ENCODE peak calls at places on chromosomes 7 and 10, in four cellular contexts. J is esophagus squamous epithelium, R is left ventricle myocardium inferior, X is sigmoid colon. V is an unnamed sample.

GRCh38 chr10:112565434-112566053 is 118.5 kb downstream of the VTI1A start:
- DNase-seq in J (no peak), R (no peak), X (no peak), V (peak)

GRCh38 chr7:74263399-74264120 is 9.4 kb upstream of the RFC2 start:
- DNase-seq in R (no peak), J (no peak), X (no peak), V (no peak)

GRCh38 chr7:87564290-87564963 is 36.3 kb downstream of the ABCB1 start:
- DNase-seq in R (no peak), X (no peak), J (no peak), V (peak)

GRCh38 chr10:96400465-96400864 is 41.7 kb upstream of the OPALIN start:
- DNase-seq in X (no peak), R (no peak), J (no peak), V (no peak)

GRCh38 chr7:31933481-31933880 is 136.7 kb downstream of the PDE1C start:
- DNase-seq in J (no peak), R (no peak), X (no peak), V (no peak)

GRCh38 chr7:76302299-76303056 is at the start of gene HSPB1:
- DNase-seq in J (peak), X (peak), R (peak), V (peak)

GRCh38 chr7:14457567-14458453 is 444.7 kb downstream of the DGKB start:
- DNase-seq in X (peak), R (peak), J (no peak), V (peak)

GRCh38 chr7:29381206-29382094 is 182.2 kb upstream of the PRR15 start:
- DNase-seq in X (no peak), R (no peak), J (no peak), V (no peak)

GRCh38 chr7:157501576-157501975 is 164.8 kb downstream of the DNAJB6 start:
- DNase-seq in X (peak), R (no peak), J (no peak), V (no peak)

GRCh38 chr10:119199231-119199992 is 8.0 kb upstream of the GRK5 start:
- DNase-seq in J (no peak), X (peak), R (peak), V (peak)

GRCh38 chr10:86547291-86547690 is 25.7 kb upstream of the WAPL start:
- DNase-seq in R (no peak), J (no peak), X (no peak), V (no peak)